ENCODE peak calls at places on chromosomes 7 and 10, in ten cellular contexts. One of them, this sample, is unnamed.

GRCh38 chr7:54778696-54779285 is 19.8 kb upstream of the SEC61G start:
- DNase-seq in substantia nigra: no peak
- DNase-seq in psoas muscle: no peak
- DNase-seq in mammary epithelial cell: peak; percentile 19
- DNase-seq in transverse colon: no peak
- DNase-seq in lower lobe of right lung: no peak
- DNase-seq in RWPE1: no peak
- DNase-seq in cardiac muscle cell: no peak
- DNase-seq in CD4-positive, alpha-beta T cell: no peak
- DNase-seq in CD8-positive, alpha-beta T cell: no peak
- DNase-seq in this sample: no peak

GRCh38 chr10:121880842-121881423 is 46.9 kb downstream of the ATE1 start:
- DNase-seq in substantia nigra: no peak
- DNase-seq in psoas muscle: no peak
- DNase-seq in mammary epithelial cell: no peak
- DNase-seq in transverse colon: no peak
- DNase-seq in lower lobe of right lung: no peak
- DNase-seq in RWPE1: no peak
- DNase-seq in cardiac muscle cell: peak; percentile 81
- DNase-seq in CD4-positive, alpha-beta T cell: no peak
- DNase-seq in CD8-positive, alpha-beta T cell: no peak
- DNase-seq in this sample: no peak

GRCh38 chr7:38309555-38309954 is 36.1 kb upstream of the TARP start:
- DNase-seq in substantia nigra: no peak
- DNase-seq in psoas muscle: no peak
- DNase-seq in mammary epithelial cell: no peak
- DNase-seq in transverse colon: no peak
- DNase-seq in lower lobe of right lung: no peak
- DNase-seq in RWPE1: no peak
- DNase-seq in cardiac muscle cell: no peak
- DNase-seq in CD4-positive, alpha-beta T cell: no peak
- DNase-seq in CD8-positive, alpha-beta T cell: no peak
- DNase-seq in this sample: no peak

GRCh38 chr7:131284702-131285419 is 42.8 kb upstream of the MKLN1 start:
- DNase-seq in substantia nigra: peak; percentile 67
- DNase-seq in psoas muscle: peak; percentile 74
- DNase-seq in mammary epithelial cell: peak; percentile 66
- DNase-seq in transverse colon: no peak
- DNase-seq in lower lobe of right lung: peak; percentile 59
- DNase-seq in RWPE1: no peak
- DNase-seq in cardiac muscle cell: no peak
- DNase-seq in CD4-positive, alpha-beta T cell: no peak
- DNase-seq in CD8-positive, alpha-beta T cell: no peak
- DNase-seq in this sample: peak; percentile 55

GRCh38 chr7:129438839-129439640 is 4.8 kb downstream of the STRIP2 start:
- DNase-seq in substantia nigra: no peak
- DNase-seq in psoas muscle: no peak
- DNase-seq in mammary epithelial cell: peak; percentile 90
- DNase-seq in transverse colon: no peak
- DNase-seq in lower lobe of right lung: no peak
- DNase-seq in RWPE1: peak; percentile 69
- DNase-seq in cardiac muscle cell: peak; percentile 54
- DNase-seq in CD4-positive, alpha-beta T cell: no peak
- DNase-seq in CD8-positive, alpha-beta T cell: no peak
- DNase-seq in this sample: no peak

GRCh38 chr10:119441921-119442757 is 100.4 kb downstream of the RGS10 start:
- DNase-seq in substantia nigra: no peak
- DNase-seq in psoas muscle: no peak
- DNase-seq in mammary epithelial cell: no peak
- DNase-seq in transverse colon: no peak
- DNase-seq in lower lobe of right lung: peak; percentile 30
- DNase-seq in RWPE1: no peak
- DNase-seq in cardiac muscle cell: no peak
- DNase-seq in CD4-positive, alpha-beta T cell: no peak
- DNase-seq in CD8-positive, alpha-beta T cell: no peak
- DNase-seq in this sample: peak; percentile 65

GRCh38 chr7:33050425-33051318 is 11.9 kb downstream of the NT5C3A start:
- DNase-seq in substantia nigra: no peak
- DNase-seq in psoas muscle: no peak
- DNase-seq in mammary epithelial cell: peak; percentile 35
- DNase-seq in transverse colon: no peak
- DNase-seq in lower lobe of right lung: no peak
- DNase-seq in RWPE1: peak; percentile 48
- DNase-seq in cardiac muscle cell: peak; percentile 63
- DNase-seq in CD4-positive, alpha-beta T cell: no peak
- DNase-seq in CD8-positive, alpha-beta T cell: peak; percentile 11
- DNase-seq in this sample: peak; percentile 67

GRCh38 chr7:155763122-155763521 is 49.1 kb downstream of the SHH start:
- DNase-seq in substantia nigra: no peak
- DNase-seq in psoas muscle: no peak
- DNase-seq in mammary epithelial cell: no peak
- DNase-seq in transverse colon: no peak
- DNase-seq in lower lobe of right lung: no peak
- DNase-seq in RWPE1: no peak
- DNase-seq in cardiac muscle cell: no peak
- DNase-seq in CD4-positive, alpha-beta T cell: no peak
- DNase-seq in CD8-positive, alpha-beta T cell: no peak
- DNase-seq in this sample: no peak

GRCh38 chr10:82411416-82411815 is 536.4 kb downstream of the NRG3 start:
- DNase-seq in substantia nigra: no peak
- DNase-seq in psoas muscle: no peak
- DNase-seq in mammary epithelial cell: no peak
- DNase-seq in transverse colon: no peak
- DNase-seq in lower lobe of right lung: no peak
- DNase-seq in RWPE1: no peak
- DNase-seq in cardiac muscle cell: no peak
- DNase-seq in CD4-positive, alpha-beta T cell: no peak
- DNase-seq in CD8-positive, alpha-beta T cell: no peak
- DNase-seq in this sample: no peak

DNA sequence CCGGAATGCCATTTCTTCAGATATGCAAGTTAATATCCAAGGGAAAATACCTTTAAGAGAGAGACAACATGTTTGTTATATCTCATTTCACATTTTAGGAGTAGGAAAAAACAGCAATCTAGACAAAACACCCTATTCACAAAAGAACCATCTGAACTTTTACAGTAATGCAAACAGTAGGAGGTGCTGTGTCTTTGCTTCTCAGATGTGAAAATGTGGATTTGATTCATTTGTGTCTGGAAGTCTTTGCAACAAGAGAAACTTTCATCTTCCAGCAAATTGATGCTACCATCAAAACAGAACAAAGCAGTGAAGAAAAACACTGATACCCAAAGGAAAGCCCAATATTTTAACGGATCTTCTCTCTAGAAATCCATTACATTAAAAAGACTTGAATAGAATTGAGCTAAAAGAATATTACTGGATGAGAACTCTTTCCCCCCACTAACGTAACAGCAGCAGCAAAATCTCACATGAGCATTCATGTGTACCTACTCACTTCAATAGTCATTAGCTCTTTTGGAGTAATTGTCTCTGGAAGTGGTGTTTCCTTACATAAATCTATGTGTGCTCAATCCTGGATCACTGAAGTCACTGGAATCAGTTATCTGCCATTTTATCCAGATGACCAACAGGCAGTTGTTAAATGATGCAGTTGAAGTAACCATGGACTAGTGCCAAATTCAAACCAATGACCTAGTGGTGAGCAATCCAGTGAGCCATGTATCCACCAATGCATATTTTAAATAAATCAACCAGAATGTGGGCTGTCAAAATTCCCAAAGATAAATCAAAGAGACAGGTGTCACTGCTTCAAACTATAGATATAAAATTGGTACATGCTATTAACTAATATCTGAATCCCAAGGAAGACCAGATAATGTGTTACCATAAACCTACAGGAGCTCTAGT is 1.8 kb downstream of the SEMA3C start:
- DNase-seq in substantia nigra: no peak
- DNase-seq in psoas muscle: no peak
- DNase-seq in mammary epithelial cell: peak; percentile 92
- DNase-seq in transverse colon: no peak
- DNase-seq in lower lobe of right lung: no peak
- DNase-seq in RWPE1: peak; percentile 70
- DNase-seq in cardiac muscle cell: peak; percentile 64
- DNase-seq in CD4-positive, alpha-beta T cell: no peak
- DNase-seq in CD8-positive, alpha-beta T cell: no peak
- DNase-seq in this sample: peak; percentile 15
- H3K27ac ChIP-seq in substantia nigra: no peak overlapping the region
- H3K27ac ChIP-seq in psoas muscle: peak overlapping the region; percentile 80
- H3K27ac ChIP-seq in mammary epithelial cell: peak overlapping the region; percentile 97
- H3K27ac ChIP-seq in transverse colon: no peak overlapping the region
- H3K27ac ChIP-seq in lower lobe of right lung: no peak overlapping the region
- H3K27ac ChIP-seq in RWPE1: no peak overlapping the region
- H3K27ac ChIP-seq in cardiac muscle cell: no peak overlapping the region
- H3K27ac ChIP-seq in CD4-positive, alpha-beta T cell: no peak overlapping the region
- H3K27ac ChIP-seq in CD8-positive, alpha-beta T cell: no peak overlapping the region
- H3K27ac ChIP-seq in this sample: no peak overlapping the region

GRCh38 chr7:41189866-41190265 is 513.0 kb downstream of the INHBA start:
- DNase-seq in substantia nigra: no peak
- DNase-seq in psoas muscle: no peak
- DNase-seq in mammary epithelial cell: peak; percentile 97
- DNase-seq in transverse colon: no peak
- DNase-seq in lower lobe of right lung: no peak
- DNase-seq in RWPE1: peak; percentile 77
- DNase-seq in cardiac muscle cell: peak; percentile 91
- DNase-seq in CD4-positive, alpha-beta T cell: no peak
- DNase-seq in CD8-positive, alpha-beta T cell: no peak
- DNase-seq in this sample: no peak
- H3K27ac ChIP-seq in substantia nigra: no peak overlapping the region
- H3K27ac ChIP-seq in psoas muscle: no peak overlapping the region
- H3K27ac ChIP-seq in mammary epithelial cell: peak overlapping the region; percentile 99
- H3K27ac ChIP-seq in transverse colon: no peak overlapping the region
- H3K27ac ChIP-seq in lower lobe of right lung: no peak overlapping the region
- H3K27ac ChIP-seq in RWPE1: peak overlapping the region; percentile 69
- H3K27ac ChIP-seq in cardiac muscle cell: no peak overlapping the region
- H3K27ac ChIP-seq in CD4-positive, alpha-beta T cell: no peak overlapping the region
- H3K27ac ChIP-seq in CD8-positive, alpha-beta T cell: no peak overlapping the region
- H3K27ac ChIP-seq in this sample: no peak overlapping the region

GRCh38 chr10:70523044-70523443 is 44.5 kb downstream of the PALD1 start:
- DNase-seq in substantia nigra: no peak
- DNase-seq in psoas muscle: no peak
- DNase-seq in mammary epithelial cell: no peak
- DNase-seq in transverse colon: no peak
- DNase-seq in lower lobe of right lung: no peak
- DNase-seq in RWPE1: no peak
- DNase-seq in cardiac muscle cell: no peak
- DNase-seq in CD4-positive, alpha-beta T cell: no peak
- DNase-seq in CD8-positive, alpha-beta T cell: no peak
- DNase-seq in this sample: no peak
- H3K27ac ChIP-seq in substantia nigra: no peak overlapping the region
- H3K27ac ChIP-seq in psoas muscle: no peak overlapping the region
- H3K27ac ChIP-seq in mammary epithelial cell: no peak overlapping the region
- H3K27ac ChIP-seq in transverse colon: no peak overlapping the region
- H3K27ac ChIP-seq in lower lobe of right lung: no peak overlapping the region
- H3K27ac ChIP-seq in RWPE1: no peak overlapping the region
- H3K27ac ChIP-seq in cardiac muscle cell: peak overlapping the region; percentile 24
- H3K27ac ChIP-seq in CD4-positive, alpha-beta T cell: no peak overlapping the region
- H3K27ac ChIP-seq in CD8-positive, alpha-beta T cell: no peak overlapping the region
- H3K27ac ChIP-seq in this sample: no peak overlapping the region

DNA sequence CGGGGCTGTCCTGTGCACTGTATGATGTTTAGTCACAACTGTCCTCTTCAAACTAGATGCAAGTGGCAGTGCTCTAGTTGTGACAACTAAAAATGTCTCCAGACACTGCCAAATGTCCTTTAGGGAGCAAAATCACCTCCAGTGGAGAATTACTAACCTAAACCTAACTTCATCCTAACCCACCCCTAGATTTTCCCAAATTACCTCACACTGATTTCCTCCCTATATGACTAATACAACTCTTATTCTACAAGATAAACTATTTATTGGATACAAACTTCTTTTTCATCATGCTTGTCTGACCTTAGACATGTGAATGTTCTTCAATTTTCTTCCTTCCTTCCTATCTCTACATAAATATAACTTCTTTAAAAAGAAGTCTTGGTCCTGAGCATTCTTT is 26.4 kb downstream of the PNPLA8 start:
- DNase-seq in substantia nigra: no peak
- DNase-seq in psoas muscle: no peak
- DNase-seq in mammary epithelial cell: peak; percentile 41
- DNase-seq in transverse colon: no peak
- DNase-seq in lower lobe of right lung: no peak
- DNase-seq in RWPE1: no peak
- DNase-seq in cardiac muscle cell: peak; percentile 23
- DNase-seq in CD4-positive, alpha-beta T cell: no peak
- DNase-seq in CD8-positive, alpha-beta T cell: no peak
- DNase-seq in this sample: no peak
- H3K27ac ChIP-seq in substantia nigra: peak overlapping the region; percentile 4
- H3K27ac ChIP-seq in psoas muscle: no peak overlapping the region
- H3K27ac ChIP-seq in mammary epithelial cell: no peak overlapping the region
- H3K27ac ChIP-seq in transverse colon: no peak overlapping the region
- H3K27ac ChIP-seq in lower lobe of right lung: no peak overlapping the region
- H3K27ac ChIP-seq in RWPE1: no peak overlapping the region
- H3K27ac ChIP-seq in cardiac muscle cell: no peak overlapping the region
- H3K27ac ChIP-seq in CD4-positive, alpha-beta T cell: no peak overlapping the region
- H3K27ac ChIP-seq in CD8-positive, alpha-beta T cell: no peak overlapping the region
- H3K27ac ChIP-seq in this sample: peak overlapping the region; percentile 30

GRCh38 chr10:7388602-7389001 is 22.2 kb downstream of the SFMBT2 start:
- DNase-seq in substantia nigra: no peak
- DNase-seq in psoas muscle: no peak
- DNase-seq in mammary epithelial cell: no peak
- DNase-seq in transverse colon: no peak
- DNase-seq in lower lobe of right lung: no peak
- DNase-seq in RWPE1: no peak
- DNase-seq in cardiac muscle cell: no peak
- DNase-seq in CD4-positive, alpha-beta T cell: peak; percentile 24
- DNase-seq in CD8-positive, alpha-beta T cell: no peak
- DNase-seq in this sample: no peak

GRCh38 chr10:7389844-7390243 is 21.0 kb downstream of the SFMBT2 start:
- DNase-seq in substantia nigra: no peak
- DNase-seq in psoas muscle: no peak
- DNase-seq in mammary epithelial cell: no peak
- DNase-seq in transverse colon: no peak
- DNase-seq in lower lobe of right lung: no peak
- DNase-seq in RWPE1: no peak
- DNase-seq in cardiac muscle cell: no peak
- DNase-seq in CD4-positive, alpha-beta T cell: no peak
- DNase-seq in CD8-positive, alpha-beta T cell: no peak
- DNase-seq in this sample: no peak

GRCh38 chr10:7385114-7385513 is 25.7 kb downstream of the SFMBT2 start:
- DNase-seq in substantia nigra: no peak
- DNase-seq in psoas muscle: no peak
- DNase-seq in mammary epithelial cell: no peak
- DNase-seq in transverse colon: no peak
- DNase-seq in lower lobe of right lung: no peak
- DNase-seq in RWPE1: no peak
- DNase-seq in cardiac muscle cell: no peak
- DNase-seq in CD4-positive, alpha-beta T cell: no peak
- DNase-seq in CD8-positive, alpha-beta T cell: no peak
- DNase-seq in this sample: no peak

GRCh38 chr10:7391748-7392147 is 19.1 kb downstream of the SFMBT2 start:
- DNase-seq in substantia nigra: no peak
- DNase-seq in psoas muscle: no peak
- DNase-seq in mammary epithelial cell: no peak
- DNase-seq in transverse colon: no peak
- DNase-seq in lower lobe of right lung: no peak
- DNase-seq in RWPE1: no peak
- DNase-seq in cardiac muscle cell: no peak
- DNase-seq in CD4-positive, alpha-beta T cell: no peak
- DNase-seq in CD8-positive, alpha-beta T cell: no peak
- DNase-seq in this sample: no peak

DNA sequence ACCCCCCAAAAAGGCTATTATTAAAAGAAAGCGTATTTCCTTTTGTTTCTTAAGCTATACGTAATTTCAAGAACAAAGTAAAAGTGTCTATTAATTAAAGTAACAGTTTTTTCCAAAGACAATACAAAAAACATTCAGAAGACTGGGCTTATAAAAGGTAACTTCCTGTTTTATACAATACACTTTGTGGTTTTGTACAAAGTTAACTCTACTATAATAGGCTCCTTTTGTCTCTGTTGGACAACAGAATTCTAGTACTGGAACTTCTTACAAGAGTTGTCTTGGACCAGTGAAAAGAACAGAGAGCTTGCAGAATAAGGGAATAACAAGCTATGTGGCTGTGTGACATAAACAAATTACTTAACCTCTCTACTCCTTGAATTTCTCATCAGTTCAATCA is 21.5 kb downstream of the SFMBT2 start:
- DNase-seq in substantia nigra: no peak
- DNase-seq in psoas muscle: no peak
- DNase-seq in mammary epithelial cell: no peak
- DNase-seq in transverse colon: no peak
- DNase-seq in lower lobe of right lung: no peak
- DNase-seq in RWPE1: no peak
- DNase-seq in cardiac muscle cell: no peak
- DNase-seq in CD4-positive, alpha-beta T cell: no peak
- DNase-seq in CD8-positive, alpha-beta T cell: no peak
- DNase-seq in this sample: no peak
- H3K27ac ChIP-seq in substantia nigra: no peak overlapping the region
- H3K27ac ChIP-seq in psoas muscle: no peak overlapping the region
- H3K27ac ChIP-seq in mammary epithelial cell: no peak overlapping the region
- H3K27ac ChIP-seq in transverse colon: no peak overlapping the region
- H3K27ac ChIP-seq in lower lobe of right lung: no peak overlapping the region
- H3K27ac ChIP-seq in RWPE1: no peak overlapping the region
- H3K27ac ChIP-seq in cardiac muscle cell: no peak overlapping the region
- H3K27ac ChIP-seq in CD4-positive, alpha-beta T cell: no peak overlapping the region
- H3K27ac ChIP-seq in CD8-positive, alpha-beta T cell: no peak overlapping the region
- H3K27ac ChIP-seq in this sample: no peak overlapping the region